ENCODE peak calls at places on chromosomes 5 and 9, in four cellular contexts. One of them, this sample, is unnamed.
A peak's percentile ranks its signal among the peaks of the same experiment; 100 is the strongest.

GRCh38 chr9:89154651-89155336 is 23.8 kb downstream of the SHC3 start:
- DNase-seq in HFFc6: peak; percentile 84
- DNase-seq in AG09309: peak; percentile 72
- DNase-seq in cardiac muscle cell: peak; percentile 83
- DNase-seq in this sample: peak; percentile 80

GRCh38 chr9:132942541-132943182 is 1.8 kb downstream of the TSC1 start:
- DNase-seq in HFFc6: no peak
- DNase-seq in AG09309: no peak
- DNase-seq in cardiac muscle cell: peak; percentile 20
- DNase-seq in this sample: peak; percentile 80

GRCh38 chr9:124448019-124448418 is 2.2 kb upstream of the ADGRD2 start:
- DNase-seq in HFFc6: no peak
- DNase-seq in AG09309: no peak
- DNase-seq in cardiac muscle cell: no peak
- DNase-seq in this sample: no peak

GRCh38 chr9:16023466-16023865 is 470.6 kb downstream of the CCDC171 start:
- DNase-seq in HFFc6: peak; percentile 76
- DNase-seq in AG09309: no peak
- DNase-seq in cardiac muscle cell: no peak
- DNase-seq in this sample: no peak

GRCh38 chr9:135410831-135411473 is 68.6 kb upstream of the PPP1R26 start:
- DNase-seq in HFFc6: no peak
- DNase-seq in AG09309: no peak
- DNase-seq in cardiac muscle cell: no peak
- DNase-seq in this sample: no peak

GRCh38 chr5:145574889-145575573 is 260.1 kb downstream of the PRELID2 start:
- DNase-seq in HFFc6: peak; percentile 14
- DNase-seq in AG09309: no peak
- DNase-seq in cardiac muscle cell: no peak
- DNase-seq in this sample: no peak

GRCh38 chr5:90865194-90865593 is 306.6 kb downstream of the ADGRV1 start:
- DNase-seq in HFFc6: no peak
- DNase-seq in AG09309: no peak
- DNase-seq in cardiac muscle cell: no peak
- DNase-seq in this sample: no peak

GRCh38 chr5:72556351-72557146 is 49.3 kb upstream of the ZNF366 start:
- DNase-seq in HFFc6: peak; percentile 45
- DNase-seq in AG09309: no peak
- DNase-seq in cardiac muscle cell: peak; percentile 93
- DNase-seq in this sample: peak; percentile 78

GRCh38 chr5:69217154-69217731 is 17.4 kb upstream of the CDK7 start:
- DNase-seq in HFFc6: no peak
- DNase-seq in AG09309: peak; percentile 42
- DNase-seq in cardiac muscle cell: no peak
- DNase-seq in this sample: no peak

DNA sequence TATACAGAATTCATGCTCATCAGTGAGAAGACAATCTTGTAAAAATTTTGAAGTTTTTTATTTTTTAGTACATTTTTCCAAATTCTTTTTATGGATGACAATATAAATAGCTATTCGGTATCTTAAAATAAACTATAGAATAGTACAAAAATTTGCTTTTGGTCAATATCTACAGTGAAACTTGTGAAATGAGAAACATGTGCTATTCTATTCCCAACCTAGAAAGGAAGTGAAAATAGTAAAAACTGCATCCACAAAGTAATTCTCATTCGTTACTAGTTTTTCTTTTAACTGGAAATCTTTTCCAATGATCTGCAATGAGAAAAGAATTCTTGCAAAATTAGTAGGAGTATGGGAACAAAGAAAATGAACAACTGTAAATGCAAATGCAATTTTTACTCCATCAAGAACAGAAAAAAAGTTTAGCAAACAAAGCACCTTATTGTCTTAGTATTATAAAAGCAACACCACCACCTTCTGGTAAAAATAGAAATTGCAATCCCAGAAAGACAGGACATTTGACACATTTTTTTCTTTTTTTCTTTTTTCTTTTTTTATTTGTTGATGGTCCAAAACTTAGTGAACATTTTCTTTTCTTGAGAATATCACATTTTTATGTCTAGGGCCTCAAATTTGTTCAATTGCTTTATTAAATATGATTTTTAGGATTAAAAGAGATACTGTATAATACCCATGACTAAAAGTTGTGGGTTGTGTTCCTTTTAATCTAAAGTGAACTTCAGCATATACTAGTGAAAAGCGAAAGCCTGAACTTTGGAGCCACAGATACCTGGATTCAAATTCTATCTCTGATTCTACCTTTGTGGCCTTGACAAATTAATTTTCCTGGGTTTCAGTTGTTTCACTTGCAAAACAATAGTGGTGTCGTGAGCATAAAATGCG is 72.3 kb downstream of the SLCO4C1 start:
- DNase-seq in HFFc6: peak; percentile 20
- DNase-seq in AG09309: no peak
- DNase-seq in cardiac muscle cell: peak; percentile 32
- DNase-seq in this sample: peak; percentile 23
- TF ChIP-seq CTCF in HFFc6: peak; percentile 84
- TF ChIP-seq CTCF in AG09309: peak; percentile 20
- TF ChIP-seq CTCF in cardiac muscle cell: peak; percentile 46
- TF ChIP-seq CTCF in this sample: peak; percentile 43

GRCh38 chr9:878239-878638 is 36.7 kb downstream of the DMRT1 start:
- DNase-seq in HFFc6: no peak
- DNase-seq in AG09309: no peak
- DNase-seq in cardiac muscle cell: no peak
- DNase-seq in this sample: no peak

GRCh38 chr9:883011-883410 is 41.5 kb downstream of the DMRT1 start:
- DNase-seq in HFFc6: no peak
- DNase-seq in AG09309: no peak
- DNase-seq in cardiac muscle cell: no peak
- DNase-seq in this sample: no peak

GRCh38 chr9:886886-887285 is 45.4 kb downstream of the DMRT1 start:
- DNase-seq in HFFc6: no peak
- DNase-seq in AG09309: no peak
- DNase-seq in cardiac muscle cell: no peak
- DNase-seq in this sample: no peak

GRCh38 chr9:880725-881124 is 39.2 kb downstream of the DMRT1 start:
- DNase-seq in HFFc6: no peak
- DNase-seq in AG09309: no peak
- DNase-seq in cardiac muscle cell: no peak
- DNase-seq in this sample: no peak

DNA sequence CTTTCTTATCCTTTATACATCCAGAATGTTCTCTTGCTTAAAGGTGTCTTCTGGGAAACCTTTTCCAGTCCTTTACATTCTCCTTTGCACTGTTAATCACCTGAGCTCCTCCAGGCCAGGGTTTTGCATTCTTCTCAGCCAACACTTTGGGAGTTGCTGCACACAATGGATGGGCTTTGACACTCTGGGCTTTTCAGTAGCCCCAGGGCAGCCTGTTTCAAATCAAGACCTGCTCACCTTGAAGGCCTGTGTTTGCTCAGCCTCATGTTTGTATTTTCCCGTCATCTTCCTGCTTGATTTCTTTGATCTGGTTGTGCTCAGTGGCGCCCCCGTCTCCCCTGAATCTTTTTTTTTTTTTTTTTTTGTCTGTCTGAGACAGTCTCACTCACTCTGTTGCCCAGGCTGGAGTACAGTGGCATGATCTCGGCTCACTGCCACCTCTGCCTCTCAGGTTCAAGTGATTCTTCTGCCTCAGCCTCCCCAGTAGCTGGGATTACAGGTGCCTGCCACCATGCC is 41.0 kb downstream of the DMRT1 start:
- DNase-seq in HFFc6: no peak
- DNase-seq in AG09309: no peak
- DNase-seq in cardiac muscle cell: no peak
- DNase-seq in this sample: no peak
- TF ChIP-seq CTCF in HFFc6: peak; percentile 23
- TF ChIP-seq CTCF in AG09309: no peak
- TF ChIP-seq CTCF in cardiac muscle cell: no peak
- TF ChIP-seq CTCF in this sample: no peak

DNA sequence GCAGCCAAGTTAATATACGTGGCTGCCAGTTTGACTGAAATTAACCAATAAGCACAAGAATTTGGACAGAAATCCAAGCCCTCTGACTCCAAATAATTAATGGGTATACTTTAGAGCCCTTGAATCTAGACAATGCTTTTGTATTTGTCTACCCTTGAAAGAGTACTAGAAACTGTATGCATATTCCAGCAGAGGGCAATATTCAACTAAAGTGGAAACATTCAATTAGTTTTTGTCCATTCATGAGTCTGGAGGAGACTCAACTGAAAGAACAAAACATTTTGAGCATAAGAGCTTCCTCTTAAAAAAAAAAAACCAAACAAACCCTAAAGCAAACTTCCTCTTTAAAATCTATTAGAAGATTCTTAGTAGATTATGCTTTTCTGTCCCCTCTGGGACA is 157.8 kb downstream of the ARHGEF28 start:
- DNase-seq in HFFc6: peak; percentile 52
- DNase-seq in AG09309: no peak
- DNase-seq in cardiac muscle cell: peak; percentile 48
- DNase-seq in this sample: no peak
- TF ChIP-seq CTCF in HFFc6: peak; percentile 77
- TF ChIP-seq CTCF in AG09309: peak; percentile 34
- TF ChIP-seq CTCF in cardiac muscle cell: peak; percentile 41
- TF ChIP-seq CTCF in this sample: peak; percentile 36

GRCh38 chr9:126327016-126327749 is 554 bp downstream of the MVB12B start:
- DNase-seq in HFFc6: no peak
- DNase-seq in AG09309: no peak
- DNase-seq in cardiac muscle cell: no peak
- DNase-seq in this sample: no peak
- TF ChIP-seq CTCF in HFFc6: peak; percentile 8
- TF ChIP-seq CTCF in AG09309: no peak
- TF ChIP-seq CTCF in cardiac muscle cell: no peak
- TF ChIP-seq CTCF in this sample: no peak

DNA sequence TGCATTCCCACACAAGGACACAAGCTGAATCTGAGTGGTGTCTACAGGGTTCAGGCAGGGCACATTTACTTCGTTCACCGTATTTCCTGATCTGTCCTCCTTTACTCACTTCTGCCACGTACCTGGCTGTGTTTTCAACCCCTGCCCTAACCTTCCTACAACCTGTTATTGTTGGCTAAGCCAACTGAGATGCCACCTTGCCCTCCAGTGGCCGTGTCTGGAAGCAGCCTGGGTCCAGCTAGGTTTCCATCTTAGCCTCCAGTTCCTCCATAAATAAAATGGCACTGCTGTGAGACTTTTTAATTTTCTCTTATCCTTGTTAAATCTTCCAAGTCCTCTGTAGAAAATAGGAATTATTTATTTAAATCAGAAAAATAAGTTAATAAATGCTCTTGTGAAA is 64.8 kb downstream of the ATP10B start:
- DNase-seq in HFFc6: no peak
- DNase-seq in AG09309: no peak
- DNase-seq in cardiac muscle cell: no peak
- DNase-seq in this sample: no peak
- TF ChIP-seq CTCF in HFFc6: peak; percentile 26
- TF ChIP-seq CTCF in AG09309: peak; percentile 37
- TF ChIP-seq CTCF in cardiac muscle cell: no peak
- TF ChIP-seq CTCF in this sample: no peak

DNA sequence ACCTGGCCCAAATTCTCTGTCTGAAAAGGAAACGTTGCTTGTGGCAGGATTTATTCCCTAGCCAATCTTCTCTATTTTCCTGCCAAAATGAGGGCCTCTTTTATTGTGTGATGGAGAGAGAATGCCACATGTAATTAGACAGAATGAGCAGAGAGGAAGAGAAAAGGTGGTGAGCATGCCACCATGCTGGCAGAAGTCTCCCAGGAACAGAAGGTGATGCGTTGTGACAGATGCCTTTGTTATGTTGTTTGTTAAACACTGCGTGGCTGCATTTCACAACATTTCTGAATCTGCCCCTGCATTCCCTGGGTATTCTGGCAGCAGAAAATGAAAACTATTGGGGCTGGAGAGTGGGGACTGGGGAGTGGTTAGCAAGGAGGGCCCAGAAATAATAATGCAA is 577.6 kb downstream of the TLR4 start:
- DNase-seq in HFFc6: no peak
- DNase-seq in AG09309: no peak
- DNase-seq in cardiac muscle cell: no peak
- DNase-seq in this sample: no peak
- TF ChIP-seq CTCF in HFFc6: no peak
- TF ChIP-seq CTCF in AG09309: no peak
- TF ChIP-seq CTCF in cardiac muscle cell: no peak
- TF ChIP-seq CTCF in this sample: no peak

This sample was measured in fibroblast of villous mesenchyme.